ENCODE peak calls at places on chromosomes 12 and 14, in six cellular contexts. N is mesenchymal stem cell; B is AG09309; A is colonic mucosa; W is CD4-positive, alpha-beta memory T cell; S is HCT116. I is an unnamed sample.

GRCh38 chr14:65790185-65790815 is 377.8 kb downstream of the FUT8 start:
- DNase-seq in A (no peak), S (no peak), B (no peak), W (no peak), N (no peak), I (no peak)

GRCh38 chr14:74038015-74038859 is 19.1 kb downstream of the BBOF1 start:
- DNase-seq in N (peak), W (peak), B (no peak), A (no peak), S (no peak), I (no peak)

GRCh38 chr12:105480162-105480561 is 149.7 kb downstream of the C12orf75 start:
- DNase-seq in S (no peak), A (no peak), N (peak), B (no peak), W (no peak), I (no peak)

GRCh38 chr14:52269100-52269499 is 1.6 kb downstream of the PTGDR start:
- DNase-seq in S (no peak), A (peak), B (no peak), N (no peak), W (no peak), I (no peak)

GRCh38 chr12:114272071-114272470 is 133.9 kb downstream of the TBX5 start:
- DNase-seq in S (no peak), W (no peak), B (no peak), N (no peak), A (no peak), I (no peak)

GRCh38 chr12:7304456-7304855 is 584 bp downstream of the ACSM4 start:
- DNase-seq in B (no peak), A (no peak), N (no peak), S (no peak), W (no peak), I (no peak)

GRCh38 chr14:75127903-75128595 is 1.2 kb upstream of the NEK9 start:
- DNase-seq in W (no peak), B (no peak), N (no peak), S (no peak), A (no peak), I (no peak)

GRCh38 chr14:90491221-90491867 is 94.5 kb downstream of the CALM1 start:
- DNase-seq in W (no peak), A (no peak), B (peak), S (no peak), N (no peak), I (peak)

GRCh38 chr14:105065280-105066228 is at the start of gene GPR132:
- DNase-seq in S (no peak), A (peak), N (no peak), B (no peak), W (peak), I (peak)

GRCh38 chr12:39975374-39975918 is 130.4 kb downstream of the SLC2A13 start:
- DNase-seq in N (peak), S (no peak), B (no peak), A (no peak), W (no peak), I (no peak)

GRCh38 chr14:101628471-101628966 is 67.2 kb downstream of the DIO3 start:
- DNase-seq in W (peak), A (peak), S (peak), B (no peak), N (peak), I (peak)

GRCh38 chr12:95658386-95658785 is 107.1 kb upstream of the USP44 start:
- DNase-seq in S (no peak), B (no peak), W (no peak), A (peak), N (no peak), I (no peak)

GRCh38 chr14:41636492-41637392 is 30.1 kb downstream of the LRFN5 start:
- DNase-seq in N (peak), A (no peak), B (no peak), S (no peak), W (no peak), I (no peak)

GRCh38 chr12:83848702-83849101 is 1063.9 kb downstream of the SLC6A15 start:
- DNase-seq in S (no peak), N (no peak), B (no peak), W (no peak), A (no peak), I (no peak)

GRCh38 chr12:94148841-94149780 is 734 bp downstream of the PLXNC1 start:
- DNase-seq in N (peak), B (no peak), S (no peak), W (peak), A (peak), I (no peak)

GRCh38 chr14:89339158-89339557 is 77.9 kb downstream of the FOXN3 start:
- DNase-seq in A (no peak), N (no peak), W (no peak), B (no peak), S (no peak), I (no peak)

GRCh38 chr14:94686511-94687160 is 74.4 kb downstream of the SERPINA3 start:
- DNase-seq in W (no peak), S (no peak), A (no peak), B (no peak), N (no peak), I (peak)

GRCh38 chr12:102917026-102917787 is at the start of gene PAH:
- DNase-seq in S (no peak), W (peak), B (no peak), N (no peak), A (peak), I (no peak)

GRCh38 chr14:25841226-25841625 is 756.6 kb downstream of the NOVA1 start:
- DNase-seq in N (no peak), B (no peak), W (no peak), A (no peak), S (no peak), I (no peak)

GRCh38 chr12:26271889-26272492 is 76.6 kb downstream of the SSPN start:
- DNase-seq in N (peak), B (no peak), S (no peak), A (peak), W (no peak), I (peak)

GRCh38 chr12:716506-716905 is 35.9 kb upstream of the WNK1 start:
- DNase-seq in A (no peak), S (no peak), B (no peak), N (peak), W (no peak), I (no peak)

GRCh38 chr12:125492354-125493270 is 427.4 kb downstream of the AACS start:
- DNase-seq in S (no peak), A (no peak), W (no peak), B (no peak), N (no peak), I (no peak)

GRCh38 chr12:69196302-69197288 is 42.8 kb upstream of the CPSF6 start:
- DNase-seq in B (no peak), N (no peak), A (peak), S (no peak), W (no peak), I (no peak)

GRCh38 chr14:53354331-53354730 is 201.2 kb upstream of the DDHD1 start:
- DNase-seq in W (no peak), A (no peak), S (no peak), N (no peak), B (no peak), I (no peak)

GRCh38 chr12:19867151-19867550 is 427.9 kb downstream of the AEBP2 start:
- DNase-seq in S (no peak), W (no peak), B (no peak), N (no peak), A (no peak), I (no peak)

GRCh38 chr12:89947437-89948265 is 239.0 kb upstream of the ATP2B1 start:
- DNase-seq in N (peak), S (no peak), B (peak), W (no peak), A (no peak), I (no peak)

GRCh38 chr14:63938198-63939005 is 85.6 kb downstream of the SYNE2 start:
- DNase-seq in A (no peak), B (no peak), S (no peak), N (peak), W (peak), I (no peak)

GRCh38 chr12:132018193-132018916 is 68.6 kb downstream of the EP400 start:
- DNase-seq in W (no peak), S (no peak), N (no peak), A (no peak), B (no peak), I (no peak)

GRCh38 chr12:109154485-109155438 is 38.4 kb downstream of the ACACB start:
- DNase-seq in N (peak), S (peak), B (no peak), W (peak), A (peak), I (peak)

GRCh38 chr12:109151457-109151856 is 35.1 kb downstream of the ACACB start:
- DNase-seq in N (no peak), S (no peak), A (no peak), B (no peak), W (no peak), I (no peak)

GRCh38 chr12:109156586-109156985 is 40.2 kb downstream of the ACACB start:
- DNase-seq in N (no peak), S (no peak), B (no peak), W (no peak), A (no peak), I (no peak)

GRCh38 chr12:109156036-109156435 is 39.6 kb downstream of the ACACB start:
- DNase-seq in W (no peak), N (no peak), A (no peak), B (no peak), S (no peak), I (no peak)

GRCh38 chr12:109153711-109154434 is 37.5 kb downstream of the ACACB start:
- DNase-seq in S (no peak), N (no peak), B (no peak), W (no peak), A (peak), I (no peak)
- H3K4me3 ChIP-seq in S (peak), N (peak), B (peak), W (peak), A (peak), I (peak)

GRCh38 chr12:9034095-9034494 is 44.7 kb downstream of the KLRG1 start:
- DNase-seq in B (no peak), S (no peak), W (no peak), N (no peak), A (no peak), I (no peak)
- H3K4me3 ChIP-seq in B (no peak), S (no peak), W (no peak), N (no peak), A (no peak), I (no peak)

GRCh38 chr12:51970904-51971646 is 19.6 kb downstream of the ACVR1B start:
- DNase-seq in W (peak), N (peak), B (no peak), A (no peak), S (no peak), I (no peak)
- H3K4me3 ChIP-seq in W (no peak), N (no peak), B (no peak), A (no peak), S (no peak), I (no peak)

DNA sequence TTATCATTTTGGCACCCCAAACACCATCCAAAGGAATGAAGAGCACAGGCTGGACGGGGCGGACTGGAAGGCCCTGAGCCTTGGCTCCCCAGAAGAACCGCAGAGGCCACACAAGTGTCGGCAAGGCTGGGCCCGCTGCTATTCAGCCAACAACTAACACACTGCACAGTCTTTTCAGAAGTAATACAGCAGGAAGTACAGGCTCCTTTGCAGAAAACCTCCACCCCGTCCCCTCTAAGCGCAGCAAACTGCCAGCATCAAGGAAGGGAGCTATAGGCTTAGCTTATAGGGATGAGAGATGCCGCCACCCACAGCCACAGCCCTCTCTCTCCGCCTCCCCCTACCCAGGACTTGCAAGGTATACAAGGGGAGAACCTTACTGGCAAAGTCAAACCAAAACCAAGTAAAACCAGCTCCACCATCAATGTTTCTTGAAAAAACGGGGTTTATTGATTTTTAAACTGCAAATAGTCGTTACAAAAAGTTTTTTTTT is 5.6 kb downstream of the ZFP36L1 start:
- DNase-seq in N (no peak), A (peak), W (peak), S (no peak), B (no peak), I (peak)
- H3K4me3 ChIP-seq in N (peak), A (no peak), W (peak), S (no peak), B (no peak), I (no peak)

GRCh38 chr14:76812093-76812421 is 625 bp downstream of the ANGEL1 start:
- DNase-seq in W (peak), S (no peak), A (peak), N (no peak), B (no peak), I (no peak)

GRCh38 chr14:76812422-76813383 is at the start of gene ANGEL1:
- DNase-seq in S (peak), W (peak), A (peak), B (peak), N (peak), I (peak)

GRCh38 chr14:76810525-76810924 is 2.2 kb downstream of the ANGEL1 start:
- DNase-seq in A (no peak), W (no peak), N (no peak), S (no peak), B (no peak), I (no peak)

GRCh38 chr14:76810953-76811400 is 1.7 kb downstream of the ANGEL1 start:
- DNase-seq in B (no peak), N (peak), A (peak), S (peak), W (peak), I (no peak)

GRCh38 chr14:76811561-76811960 is 1.1 kb downstream of the ANGEL1 start:
- DNase-seq in W (no peak), B (no peak), A (no peak), S (no peak), N (peak), I (no peak)
- H3K4me3 ChIP-seq in W (peak), B (peak), A (peak), S (peak), N (peak), I (peak)

GRCh38 chr12:42485823-42486222 is 103.7 kb downstream of the PRICKLE1 start:
- DNase-seq in A (no peak), W (no peak), B (no peak), S (no peak), N (no peak), I (no peak)
- H3K4me3 ChIP-seq in A (no peak), W (no peak), B (no peak), S (no peak), N (no peak), I (no peak)

DNA sequence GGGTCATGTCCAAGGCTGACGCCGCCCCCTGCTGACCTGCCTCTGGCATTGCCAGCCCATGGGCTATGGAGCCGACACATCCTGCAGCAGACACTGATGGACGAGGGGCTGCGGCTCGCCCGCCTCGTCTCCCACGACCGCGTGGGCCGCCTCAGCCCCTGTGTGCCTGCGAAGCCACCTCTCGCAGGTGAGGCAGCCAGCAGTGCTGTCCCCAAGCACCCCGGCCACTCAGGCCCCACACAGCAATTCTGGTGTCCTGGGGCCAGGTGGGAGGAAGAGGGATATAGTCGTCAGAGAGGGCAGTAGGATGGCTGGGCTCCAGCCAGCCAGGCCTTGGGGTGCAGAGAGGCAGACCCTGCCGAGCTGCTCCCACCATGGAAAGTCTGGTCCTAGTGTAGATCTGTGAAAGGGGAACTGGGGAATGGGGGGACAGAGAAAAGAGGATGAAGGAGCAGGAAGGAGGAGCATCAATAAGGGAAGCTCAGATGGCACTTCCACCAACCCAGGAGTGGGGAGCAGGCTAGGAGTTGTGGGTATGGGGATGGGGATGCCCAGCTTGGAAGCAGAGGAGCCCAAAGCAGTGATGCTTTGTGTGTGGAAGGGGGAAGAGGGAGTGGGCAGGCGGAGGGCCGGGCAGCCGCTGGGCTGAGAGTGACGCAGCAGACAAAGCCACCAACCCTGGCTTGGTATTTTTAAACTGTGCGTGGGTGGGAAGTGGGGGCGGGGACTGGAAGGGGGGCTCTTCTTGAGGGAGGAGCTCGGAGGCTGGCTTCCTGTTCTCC is 4.7 kb downstream of the NAB2 start:
- DNase-seq in S (no peak), N (peak), B (peak), W (peak), A (peak), I (no peak)
- H3K4me3 ChIP-seq in S (no peak), N (peak), B (no peak), W (no peak), A (no peak), I (no peak)

DNA sequence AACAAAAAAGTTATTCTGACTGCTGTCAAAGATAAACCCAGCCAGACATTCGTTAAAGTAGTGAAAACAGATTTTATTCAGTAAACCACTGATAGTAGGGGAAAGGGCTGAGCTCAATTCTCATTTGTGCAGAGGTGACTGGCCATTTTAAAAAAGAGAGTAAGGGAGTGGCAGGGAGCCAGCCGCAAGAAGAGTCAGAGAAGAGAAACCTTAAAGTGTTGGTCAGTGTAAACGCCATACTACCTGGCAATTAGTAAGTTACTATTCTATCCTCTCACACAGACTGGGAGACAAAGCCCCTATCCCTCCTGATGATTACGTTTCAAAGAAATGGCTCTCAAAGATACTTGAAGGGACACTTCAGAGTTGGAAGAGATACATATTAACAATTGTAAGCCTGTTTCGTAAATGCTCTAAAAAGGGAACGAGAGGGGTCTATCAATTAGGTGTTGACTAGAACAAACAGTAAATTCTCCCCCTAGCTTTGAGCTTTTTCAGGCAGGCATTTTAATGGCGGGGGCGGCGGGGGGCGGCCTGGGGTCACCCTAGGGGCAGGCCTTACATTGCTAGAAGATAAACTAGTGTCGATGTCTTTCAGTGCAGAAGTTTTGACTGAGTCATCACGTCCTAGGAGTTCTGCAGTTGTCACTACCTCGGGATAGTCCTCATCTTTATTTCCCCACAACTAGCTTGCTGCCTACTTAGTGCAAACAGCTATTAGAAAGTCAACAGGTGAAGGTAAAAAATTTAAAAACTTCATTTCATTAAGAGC is 1.8 kb downstream of the ATP6V1D start:
- DNase-seq in B (no peak), N (peak), W (no peak), A (no peak), S (no peak), I (no peak)
- H3K4me3 ChIP-seq in B (peak), N (peak), W (no peak), A (no peak), S (no peak), I (peak)

DNA sequence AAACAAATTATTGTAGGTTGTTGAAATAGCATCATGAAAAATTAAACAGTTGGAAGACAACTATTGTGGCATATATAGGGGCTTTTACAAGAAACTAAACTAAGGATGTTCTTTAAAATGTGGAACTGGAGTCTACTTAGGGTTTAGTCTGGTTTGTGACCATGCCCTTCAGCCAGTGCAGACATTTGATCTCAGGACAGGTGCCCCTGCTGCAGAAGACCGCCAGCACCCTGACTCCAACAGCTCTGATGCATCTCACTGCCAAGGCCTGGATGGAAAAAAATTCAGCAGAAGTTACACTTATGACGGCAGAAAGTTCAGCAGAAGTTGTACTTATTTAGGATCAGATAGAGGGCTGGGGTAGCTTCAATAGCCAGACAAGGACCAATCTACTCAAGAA is 51.5 kb downstream of the TMEM117 start:
- DNase-seq in N (no peak), S (no peak), A (no peak), W (no peak), B (no peak), I (no peak)
- H3K4me3 ChIP-seq in N (no peak), S (no peak), A (no peak), W (no peak), B (no peak), I (no peak)